ENCODE peak calls at places on chromosome 1, in six cellular contexts. Y, T, F, X, W and E are unnamed samples.

GRCh38 chr1:86913399-86913895 is 479 bp downstream of the SELENOF start:
- DNase-seq in Y (no peak), T (peak; percentile 52), F (no peak), X (peak; percentile 31), W (no peak), E (peak; percentile 52)

GRCh38 chr1:223748773-223749733 is 36.7 kb downstream of the CAPN2 start:
- DNase-seq in Y (peak; percentile 60), T (no peak), F (peak; percentile 86), X (peak; percentile 71), W (peak; percentile 67), E (peak; percentile 75)

GRCh38 chr1:84759756-84760155 is 69.5 kb upstream of the SSX2IP start:
- DNase-seq in Y (no peak), T (no peak), F (no peak), X (no peak), W (no peak), E (no peak)

GRCh38 chr1:94971491-94971924 is 44.6 kb upstream of the CNN3 start:
- DNase-seq in Y (no peak), T (no peak), F (no peak), X (no peak), W (no peak), E (no peak)

GRCh38 chr1:55320891-55321290 is 105.7 kb upstream of the USP24 start:
- DNase-seq in Y (no peak), T (no peak), F (no peak), X (no peak), W (no peak), E (no peak)

GRCh38 chr1:40305451-40305850 is 11.6 kb downstream of the COL9A2 start:
- DNase-seq in Y (no peak), T (no peak), F (peak; percentile 41), X (no peak), W (no peak), E (no peak)

GRCh38 chr1:201606581-201606980 is 67.7 kb downstream of the NAV1 start:
- DNase-seq in Y (no peak), T (no peak), F (no peak), X (no peak), W (no peak), E (no peak)

GRCh38 chr1:86154581-86155060 is 2.0 kb downstream of the COL24A1 start:
- DNase-seq in Y (no peak), T (no peak), F (peak; percentile 72), X (no peak), W (no peak), E (no peak)

GRCh38 chr1:62356257-62356835 is 37.1 kb upstream of the KANK4 start:
- DNase-seq in Y (no peak), T (peak; percentile 9), F (no peak), X (no peak), W (peak; percentile 41), E (peak; percentile 53)

GRCh38 chr1:26787381-26787705 is 407 bp upstream of the PIGV start:
- DNase-seq in Y (no peak), T (peak; percentile 80), F (no peak), X (peak; percentile 61), W (no peak), E (peak; percentile 50)

GRCh38 chr1:155117610-155118009 is 10.1 kb upstream of the EFNA1 start:
- DNase-seq in Y (no peak), T (no peak), F (no peak), X (no peak), W (no peak), E (no peak)

GRCh38 chr1:181089777-181090505 is 1.4 kb downstream of the IER5 start:
- DNase-seq in Y (peak; percentile 44), T (no peak), F (peak; percentile 89), X (peak; percentile 77), W (no peak), E (peak; percentile 92)

GRCh38 chr1:61142726-61143500 is 60.6 kb downstream of the NFIA start:
- DNase-seq in Y (no peak), T (no peak), F (no peak), X (no peak), W (no peak), E (peak; percentile 35)

GRCh38 chr1:13948851-13949490 is 249.0 kb downstream of the PRDM2 start:
- DNase-seq in Y (peak; percentile 77), T (no peak), F (no peak), X (no peak), W (no peak), E (no peak)

GRCh38 chr1:78500529-78500928 is 9.8 kb downstream of the PTGFR start:
- DNase-seq in Y (no peak), T (no peak), F (no peak), X (no peak), W (no peak), E (no peak)

GRCh38 chr1:246113555-246114095 is 393.5 kb downstream of the SMYD3 start:
- DNase-seq in Y (no peak), T (no peak), F (no peak), X (no peak), W (no peak), E (no peak)

GRCh38 chr1:11682799-11683198 is 1.9 kb upstream of the MAD2L2 start:
- DNase-seq in Y (no peak), T (no peak), F (no peak), X (no peak), W (no peak), E (no peak)

GRCh38 chr1:240737761-240738265 is 125.9 kb upstream of the GREM2 start:
- DNase-seq in Y (no peak), T (no peak), F (no peak), X (no peak), W (no peak), E (no peak)

GRCh38 chr1:16013220-16013907 is 4.5 kb downstream of the HSPB7 start:
- DNase-seq in Y (peak; percentile 90), T (peak; percentile 24), F (no peak), X (peak; percentile 70), W (peak; percentile 34), E (no peak)

GRCh38 chr1:164735315-164736052 is 176.5 kb downstream of the PBX1 start:
- DNase-seq in Y (no peak), T (no peak), F (no peak), X (no peak), W (no peak), E (no peak)

DNA sequence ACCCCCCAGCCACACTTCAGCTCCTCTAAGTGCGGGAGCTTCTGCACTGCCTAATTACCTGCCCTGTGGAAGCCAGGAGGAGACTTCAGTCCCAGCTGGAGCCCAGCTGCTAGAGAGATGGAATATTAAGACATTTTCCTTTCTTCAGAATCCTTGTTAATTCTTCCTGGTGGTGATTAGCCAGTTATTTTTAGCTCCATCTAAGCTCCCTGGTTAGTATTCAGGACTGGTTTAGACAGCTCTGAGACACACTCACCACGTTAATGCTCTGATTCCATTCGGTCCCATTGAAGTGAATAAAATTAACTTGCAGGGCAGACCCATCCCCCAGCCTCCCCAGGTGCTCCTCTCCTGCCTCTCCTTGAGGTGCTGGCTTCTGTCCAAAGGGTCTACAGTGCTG is 117.6 kb upstream of the ATP1A1 start:
- DNase-seq in Y (no peak), T (no peak), F (no peak), X (no peak), W (no peak), E (no peak)
- TF ChIP-seq EP300 in Y (no peak), T (no peak), F (no peak), X (no peak), W (no peak), E (no peak)

GRCh38 chr1:36222481-36223372 is 1.5 kb upstream of the THRAP3 start:
- DNase-seq in Y (no peak), T (no peak), F (peak; percentile 66), X (peak; percentile 11), W (no peak), E (no peak)

GRCh38 chr1:36224537-36225297 is 474 bp downstream of the THRAP3 start:
- DNase-seq in Y (no peak), T (no peak), F (peak; percentile 92), X (no peak), W (peak; percentile 92), E (no peak)

GRCh38 chr1:36223373-36223995 is 759 bp upstream of the THRAP3 start:
- DNase-seq in Y (no peak), T (peak; percentile 39), F (peak; percentile 47), X (peak; percentile 21), W (peak; percentile 33), E (no peak)

GRCh38 chr1:36225298-36225899 is 1.2 kb downstream of the THRAP3 start:
- DNase-seq in Y (no peak), T (no peak), F (no peak), X (no peak), W (no peak), E (no peak)

GRCh38 chr1:36223996-36224536 is at the start of gene THRAP3:
- DNase-seq in Y (peak; percentile 100), T (peak; percentile 97), F (peak; percentile 100), X (peak; percentile 100), W (peak; percentile 89), E (peak; percentile 99)
- TF ChIP-seq POLR2A in Y (peak; percentile 99), T (peak; percentile 91), F (peak; percentile 96), X (peak; percentile 98), W (peak; percentile 46), E (peak; percentile 91)

GRCh38 chr1:235367000-235367908 is at the start of gene TBCE:
- DNase-seq in Y (peak; percentile 95), T (peak; percentile 84), F (peak; percentile 97), X (peak; percentile 97), W (peak; percentile 97), E (peak; percentile 98)
- TF ChIP-seq EP300 in Y (no peak), T (no peak), F (no peak), X (no peak), W (no peak), E (peak; percentile 51)

GRCh38 chr1:161119017-161119378 is 1.1 kb downstream of the NIT1 start:
- DNase-seq in Y (no peak), T (no peak), F (no peak), X (peak; percentile 48), W (no peak), E (no peak)

GRCh38 chr1:161117681-161118581 is at the start of the genes NIT1 and PFDN2:
- DNase-seq in Y (peak; percentile 84), T (peak; percentile 38), F (peak; percentile 94), X (peak; percentile 91), W (peak; percentile 88), E (peak; percentile 90)

GRCh38 chr1:161121042-161121441 is 3.1 kb downstream of the NIT1 start:
- DNase-seq in Y (no peak), T (no peak), F (no peak), X (no peak), W (no peak), E (no peak)

GRCh38 chr1:161121838-161122237 is 3.9 kb downstream of the NIT1 start:
- DNase-seq in Y (no peak), T (no peak), F (no peak), X (no peak), W (no peak), E (no peak)

GRCh38 chr1:161119379-161120061 is 1.6 kb downstream of the NIT1 start:
- DNase-seq in Y (no peak), T (no peak), F (no peak), X (peak; percentile 58), W (peak; percentile 85), E (peak; percentile 32)
- TF ChIP-seq POLR2A in Y (no peak), T (peak; percentile 24), F (no peak), X (peak; percentile 68), W (no peak), E (no peak)

GRCh38 chr1:183126000-183126366 is 60.1 kb upstream of the LAMC2 start:
- DNase-seq in Y (no peak), T (no peak), F (no peak), X (no peak), W (no peak), E (peak; percentile 26)

GRCh38 chr1:183125279-183125999 is 60.6 kb upstream of the LAMC2 start:
- DNase-seq in Y (no peak), T (no peak), F (no peak), X (no peak), W (no peak), E (peak; percentile 32)

GRCh38 chr1:183126528-183126927 is 59.5 kb upstream of the LAMC2 start:
- DNase-seq in Y (no peak), T (no peak), F (no peak), X (no peak), W (no peak), E (no peak)

GRCh38 chr1:183131166-183131565 is 54.9 kb upstream of the LAMC2 start:
- DNase-seq in Y (no peak), T (no peak), F (no peak), X (no peak), W (no peak), E (no peak)

GRCh38 chr1:183129921-183130675 is 56.0 kb upstream of the LAMC2 start:
- DNase-seq in Y (no peak), T (no peak), F (peak; percentile 89), X (no peak), W (no peak), E (no peak)
- TF ChIP-seq EP300 in Y (no peak), T (no peak), F (no peak), X (no peak), W (no peak), E (no peak)